ENCODE peak calls at places on chromosomes 2 and 18, in six cellular contexts. One of them, this sample, is unnamed.

GRCh38 chr2:26849056-26850001 is 1.4 kb downstream of the DPYSL5 start:
- DNase-seq in mammary epithelial cell: no peak
- DNase-seq in posterior cingulate gyrus: peak
- DNase-seq in HCEC 1CT: no peak
- DNase-seq in heart right ventricle: no peak
- DNase-seq in GM23248: no peak
- DNase-seq in this sample: no peak

GRCh38 chr2:213080969-213081617 is 70.3 kb downstream of the IKZF2 start:
- DNase-seq in mammary epithelial cell: no peak
- DNase-seq in posterior cingulate gyrus: no peak
- DNase-seq in HCEC 1CT: no peak
- DNase-seq in heart right ventricle: no peak
- DNase-seq in GM23248: no peak
- DNase-seq in this sample: no peak

GRCh38 chr2:36655456-36655855 is 41.1 kb upstream of the VIT start:
- DNase-seq in mammary epithelial cell: no peak
- DNase-seq in posterior cingulate gyrus: no peak
- DNase-seq in HCEC 1CT: no peak
- DNase-seq in heart right ventricle: peak
- DNase-seq in GM23248: peak
- DNase-seq in this sample: no peak

GRCh38 chr2:191758420-191759199 is 80.7 kb downstream of the NABP1 start:
- DNase-seq in mammary epithelial cell: peak
- DNase-seq in posterior cingulate gyrus: no peak
- DNase-seq in HCEC 1CT: peak
- DNase-seq in heart right ventricle: peak
- DNase-seq in GM23248: peak
- DNase-seq in this sample: no peak

GRCh38 chr18:11091746-11092145 is 57.6 kb downstream of the PIEZO2 start:
- DNase-seq in mammary epithelial cell: no peak
- DNase-seq in posterior cingulate gyrus: no peak
- DNase-seq in HCEC 1CT: no peak
- DNase-seq in heart right ventricle: no peak
- DNase-seq in GM23248: no peak
- DNase-seq in this sample: no peak

GRCh38 chr2:112542974-112543760 is 902 bp downstream of the POLR1B start:
- DNase-seq in mammary epithelial cell: peak
- DNase-seq in posterior cingulate gyrus: no peak
- DNase-seq in HCEC 1CT: peak
- DNase-seq in heart right ventricle: no peak
- DNase-seq in GM23248: peak
- DNase-seq in this sample: no peak

GRCh38 chr2:40192864-40193669 is 258.8 kb downstream of the SLC8A1 start:
- DNase-seq in mammary epithelial cell: peak
- DNase-seq in posterior cingulate gyrus: no peak
- DNase-seq in HCEC 1CT: peak
- DNase-seq in heart right ventricle: no peak
- DNase-seq in GM23248: peak
- DNase-seq in this sample: no peak

GRCh38 chr2:28352104-28352503 is 40.6 kb upstream of the FOSL2 start:
- DNase-seq in mammary epithelial cell: no peak
- DNase-seq in posterior cingulate gyrus: peak
- DNase-seq in HCEC 1CT: no peak
- DNase-seq in heart right ventricle: no peak
- DNase-seq in GM23248: no peak
- DNase-seq in this sample: no peak

GRCh38 chr2:126655500-126656310 is at the start of gene GYPC:
- DNase-seq in mammary epithelial cell: no peak
- DNase-seq in posterior cingulate gyrus: no peak
- DNase-seq in HCEC 1CT: peak
- DNase-seq in heart right ventricle: peak
- DNase-seq in GM23248: peak
- DNase-seq in this sample: no peak

GRCh38 chr2:68806511-68807109 is 64.6 kb downstream of the BMP10 start:
- DNase-seq in mammary epithelial cell: peak
- DNase-seq in posterior cingulate gyrus: no peak
- DNase-seq in HCEC 1CT: peak
- DNase-seq in heart right ventricle: no peak
- DNase-seq in GM23248: peak
- DNase-seq in this sample: no peak

GRCh38 chr2:240964854-240965295 is 33.5 kb upstream of the SNED1 start:
- DNase-seq in mammary epithelial cell: no peak
- DNase-seq in posterior cingulate gyrus: peak
- DNase-seq in HCEC 1CT: no peak
- DNase-seq in heart right ventricle: no peak
- DNase-seq in GM23248: no peak
- DNase-seq in this sample: no peak

GRCh38 chr2:124575497-124575896 is 550.4 kb downstream of the CNTNAP5 start:
- DNase-seq in mammary epithelial cell: no peak
- DNase-seq in posterior cingulate gyrus: no peak
- DNase-seq in HCEC 1CT: no peak
- DNase-seq in heart right ventricle: no peak
- DNase-seq in GM23248: no peak
- DNase-seq in this sample: no peak

GRCh38 chr2:241363316-241363879 is 7.3 kb downstream of the FARP2 start:
- DNase-seq in mammary epithelial cell: no peak
- DNase-seq in posterior cingulate gyrus: no peak
- DNase-seq in HCEC 1CT: no peak
- DNase-seq in heart right ventricle: no peak
- DNase-seq in GM23248: peak
- DNase-seq in this sample: no peak

GRCh38 chr2:58419983-58420382 is 178.9 kb upstream of the FANCL start:
- DNase-seq in mammary epithelial cell: no peak
- DNase-seq in posterior cingulate gyrus: no peak
- DNase-seq in HCEC 1CT: no peak
- DNase-seq in heart right ventricle: no peak
- DNase-seq in GM23248: no peak
- DNase-seq in this sample: no peak

GRCh38 chr2:175036582-175037018 is 31.4 kb upstream of the CHN1 start:
- DNase-seq in mammary epithelial cell: no peak
- DNase-seq in posterior cingulate gyrus: no peak
- DNase-seq in HCEC 1CT: peak
- DNase-seq in heart right ventricle: no peak
- DNase-seq in GM23248: peak
- DNase-seq in this sample: no peak

GRCh38 chr2:17652681-17653080 is 100.9 kb downstream of the SMC6 start:
- DNase-seq in mammary epithelial cell: no peak
- DNase-seq in posterior cingulate gyrus: no peak
- DNase-seq in HCEC 1CT: no peak
- DNase-seq in heart right ventricle: no peak
- DNase-seq in GM23248: no peak
- DNase-seq in this sample: no peak

GRCh38 chr2:197847666-197848401 is 43.4 kb downstream of the PLCL1 start:
- DNase-seq in mammary epithelial cell: peak
- DNase-seq in posterior cingulate gyrus: no peak
- DNase-seq in HCEC 1CT: no peak
- DNase-seq in heart right ventricle: no peak
- DNase-seq in GM23248: no peak
- DNase-seq in this sample: no peak

GRCh38 chr2:131154647-131155046 is 49.5 kb downstream of the PLEKHB2 start:
- DNase-seq in mammary epithelial cell: no peak
- DNase-seq in posterior cingulate gyrus: no peak
- DNase-seq in HCEC 1CT: no peak
- DNase-seq in heart right ventricle: no peak
- DNase-seq in GM23248: no peak
- DNase-seq in this sample: no peak

GRCh38 chr2:206610451-206610850 is 31.8 kb upstream of the FAM237A start:
- DNase-seq in mammary epithelial cell: no peak
- DNase-seq in posterior cingulate gyrus: no peak
- DNase-seq in HCEC 1CT: no peak
- DNase-seq in heart right ventricle: no peak
- DNase-seq in GM23248: no peak
- DNase-seq in this sample: no peak

GRCh38 chr2:148876190-148876588 is 1.2 kb downstream of the KIF5C start:
- DNase-seq in mammary epithelial cell: no peak
- DNase-seq in posterior cingulate gyrus: no peak
- DNase-seq in HCEC 1CT: no peak
- DNase-seq in heart right ventricle: no peak
- DNase-seq in GM23248: no peak
- DNase-seq in this sample: no peak

GRCh38 chr2:101135412-101136296 is 15.5 kb downstream of the TBC1D8 start:
- DNase-seq in mammary epithelial cell: no peak
- DNase-seq in posterior cingulate gyrus: no peak
- DNase-seq in HCEC 1CT: no peak
- DNase-seq in heart right ventricle: no peak
- DNase-seq in GM23248: no peak
- DNase-seq in this sample: no peak

GRCh38 chr2:11616851-11617415 is 53.1 kb downstream of the NTSR2 start:
- DNase-seq in mammary epithelial cell: no peak
- DNase-seq in posterior cingulate gyrus: no peak
- DNase-seq in HCEC 1CT: no peak
- DNase-seq in heart right ventricle: no peak
- DNase-seq in GM23248: no peak
- DNase-seq in this sample: no peak

GRCh38 chr2:218129756-218130155 is 3.9 kb downstream of the CXCR2 start:
- DNase-seq in mammary epithelial cell: peak
- DNase-seq in posterior cingulate gyrus: no peak
- DNase-seq in HCEC 1CT: peak
- DNase-seq in heart right ventricle: no peak
- DNase-seq in GM23248: peak
- DNase-seq in this sample: no peak

GRCh38 chr2:18966131-18966530 is 376.8 kb upstream of the NT5C1B start:
- DNase-seq in mammary epithelial cell: no peak
- DNase-seq in posterior cingulate gyrus: no peak
- DNase-seq in HCEC 1CT: no peak
- DNase-seq in heart right ventricle: no peak
- DNase-seq in GM23248: no peak
- DNase-seq in this sample: no peak